ENCODE peak calls at places on chromosome 5, in eight cellular contexts. Z is fibroblast of lung, Q is K562, J is HepG2, W is A549, S is MM.1S, X is hepatocyte, T is H1. P is an unnamed sample.

GRCh38 chr5:87539839-87540238 is 127.1 kb upstream of the CCNH start:
- DNase-seq in Z (no peak), Q (no peak), J (no peak), W (no peak), S (no peak), X (no peak), T (no peak), P (no peak)

GRCh38 chr5:59711316-59711715 is 182.2 kb downstream of the PDE4D start:
- DNase-seq in Z (peak; percentile 28), Q (no peak), J (no peak), W (no peak), S (no peak), X (no peak), T (no peak), P (no peak)

GRCh38 chr5:20300110-20300509 is 312.1 kb upstream of the CDH18 start:
- DNase-seq in Z (no peak), Q (no peak), J (no peak), W (no peak), S (no peak), X (no peak), T (no peak), P (no peak)

GRCh38 chr5:36135994-36136393 is 15.7 kb downstream of the LMBRD2 start:
- DNase-seq in Z (no peak), Q (no peak), J (no peak), W (no peak), S (no peak), X (no peak), T (no peak), P (no peak)

GRCh38 chr5:59218424-59219045 is 635.7 kb downstream of the RAB3C start:
- DNase-seq in Z (peak; percentile 47), Q (no peak), J (peak; percentile 8), W (no peak), S (peak; percentile 14), X (no peak), T (no peak), P (no peak)

GRCh38 chr5:179257190-179257741 is 88.0 kb downstream of the ADAMTS2 start:
- DNase-seq in Z (no peak), Q (no peak), J (no peak), W (no peak), S (no peak), X (no peak), T (no peak), P (no peak)

GRCh38 chr5:63125862-63126261 is 547.2 kb downstream of the LRRC70 start:
- DNase-seq in Z (peak; percentile 59), Q (peak; percentile 18), J (peak; percentile 37), W (peak; percentile 24), S (peak; percentile 58), X (peak; percentile 42), T (no peak), P (no peak)

GRCh38 chr5:136364307-136364706 is 1.0 kb downstream of the TRPC7 start:
- DNase-seq in Z (no peak), Q (peak; percentile 9), J (no peak), W (peak; percentile 7), S (peak; percentile 12), X (no peak), T (no peak), P (no peak)

GRCh38 chr5:26662806-26663360 is 375.5 kb downstream of the CDH9 start:
- DNase-seq in Z (no peak), Q (no peak), J (no peak), W (no peak), S (no peak), X (no peak), T (no peak), P (no peak)

GRCh38 chr5:113789769-113790168 is 276.3 kb downstream of the YTHDC2 start:
- DNase-seq in Z (no peak), Q (no peak), J (no peak), W (no peak), S (no peak), X (no peak), T (no peak), P (no peak)

GRCh38 chr5:139930406-139930805 is 112.7 kb downstream of the NRG2 start:
- DNase-seq in Z (no peak), Q (no peak), J (no peak), W (no peak), S (no peak), X (no peak), T (peak; percentile 26), P (no peak)

GRCh38 chr5:157460921-157461792 is 1.1 kb downstream of the NIPAL4 start:
- DNase-seq in Z (no peak), Q (no peak), J (no peak), W (no peak), S (no peak), X (no peak), T (no peak), P (no peak)

GRCh38 chr5:160542281-160542680 is 120.6 kb downstream of the PTTG1 start:
- DNase-seq in Z (no peak), Q (no peak), J (no peak), W (no peak), S (no peak), X (no peak), T (no peak), P (no peak)

GRCh38 chr5:6066026-6066425 is 312.3 kb downstream of the MED10 start:
- DNase-seq in Z (no peak), Q (no peak), J (no peak), W (no peak), S (no peak), X (no peak), T (no peak), P (no peak)

GRCh38 chr5:125756456-125756855 is 666.8 kb upstream of the GRAMD2B start:
- DNase-seq in Z (peak; percentile 60), Q (no peak), J (no peak), W (no peak), S (no peak), X (no peak), T (no peak), P (no peak)

GRCh38 chr5:144368556-144368955 is 197.9 kb downstream of the KCTD16 start:
- DNase-seq in Z (peak; percentile 50), Q (no peak), J (no peak), W (no peak), S (no peak), X (no peak), T (no peak), P (no peak)

GRCh38 chr5:140883927-140884697 is 2.2 kb downstream of the PCDHA13 start:
- DNase-seq in Z (no peak), Q (no peak), J (no peak), W (no peak), S (no peak), X (no peak), T (no peak), P (no peak)

GRCh38 chr5:67089200-67089725 is 107.3 kb downstream of the CD180 start:
- DNase-seq in Z (peak; percentile 38), Q (no peak), J (no peak), W (no peak), S (no peak), X (no peak), T (no peak), P (no peak)

DNA sequence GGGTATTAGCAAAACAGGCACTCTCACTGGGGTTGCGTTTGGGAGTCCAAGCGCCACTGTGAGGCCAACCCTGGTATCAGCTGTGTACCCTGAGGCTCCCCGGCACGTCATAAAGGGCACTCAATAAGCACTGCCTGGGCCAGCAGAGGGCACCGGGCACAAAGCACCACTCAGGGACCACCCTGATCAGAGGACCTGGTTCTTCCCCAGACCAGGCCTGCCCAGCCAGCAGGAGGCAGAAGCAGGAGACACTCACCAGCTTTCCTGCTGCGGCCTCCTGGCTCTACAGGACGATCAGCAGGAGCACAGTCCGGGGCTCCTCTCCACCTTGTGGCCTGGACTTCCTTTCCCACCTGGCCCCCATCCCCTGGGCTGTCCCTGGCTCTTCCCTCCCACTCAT is 12.6 kb downstream of the MGAT1 start:
- DNase-seq in Z (no peak), Q (no peak), J (peak; percentile 48), W (peak; percentile 64), S (no peak), X (no peak), T (peak; percentile 67), P (peak; percentile 30)
- H3K4me1 ChIP-seq in Z (peaks cover 28% of the 10 kb centered on the region), Q (peaks cover 29% of the 10 kb centered on the region), J (peaks cover 10% of the 10 kb centered on the region), W (peaks cover 11% of the 10 kb centered on the region), S (no peaks in the 10 kb centered on the region), X (peaks cover 23% of the 10 kb centered on the region), T (peaks cover 17% of the 10 kb centered on the region), P (no peaks in the 10 kb centered on the region)

GRCh38 chr5:927172-928015 is 34.7 kb downstream of the TRIP13 start:
- DNase-seq in Z (no peak), Q (no peak), J (no peak), W (no peak), S (no peak), X (no peak), T (no peak), P (no peak)
- H3K4me3 ChIP-seq in Z (no peak overlapping the region), Q (no peak overlapping the region), J (no peak overlapping the region), W (no peak overlapping the region), S (no peak overlapping the region), X (no peak overlapping the region), T (no peak overlapping the region), P (no peak overlapping the region)

GRCh38 chr5:398475-399295 is 44.3 kb upstream of the EXOC3 start:
- DNase-seq in Z (no peak), Q (no peak), J (no peak), W (no peak), S (no peak), X (peak; percentile 5), T (peak; percentile 52), P (no peak)

GRCh38 chr5:399296-400281 is 43.4 kb upstream of the EXOC3 start:
- DNase-seq in Z (peak; percentile 94), Q (no peak), J (peak; percentile 61), W (peak; percentile 47), S (peak; percentile 24), X (peak; percentile 95), T (peak; percentile 82), P (no peak)

GRCh38 chr5:402615-403359 is 40.2 kb upstream of the EXOC3 start:
- DNase-seq in Z (no peak), Q (no peak), J (no peak), W (no peak), S (no peak), X (no peak), T (no peak), P (no peak)

GRCh38 chr5:401216-402034 is 41.6 kb upstream of the EXOC3 start:
- DNase-seq in Z (no peak), Q (no peak), J (no peak), W (no peak), S (no peak), X (no peak), T (no peak), P (no peak)

GRCh38 chr5:400282-401215 is 42.4 kb upstream of the EXOC3 start:
- DNase-seq in Z (peak; percentile 23), Q (no peak), J (no peak), W (no peak), S (no peak), X (no peak), T (peak; percentile 19), P (no peak)
- H3K4me2 ChIP-seq in Z (peak overlapping the region; percentile 69), Q (no peak overlapping the region), J (peak overlapping the region; percentile 57), W (peak overlapping the region; percentile 38), S (peak overlapping the region; percentile 40), X (peak overlapping the region; percentile 66), T (peak overlapping the region; percentile 53), P (no peak overlapping the region)

DNA sequence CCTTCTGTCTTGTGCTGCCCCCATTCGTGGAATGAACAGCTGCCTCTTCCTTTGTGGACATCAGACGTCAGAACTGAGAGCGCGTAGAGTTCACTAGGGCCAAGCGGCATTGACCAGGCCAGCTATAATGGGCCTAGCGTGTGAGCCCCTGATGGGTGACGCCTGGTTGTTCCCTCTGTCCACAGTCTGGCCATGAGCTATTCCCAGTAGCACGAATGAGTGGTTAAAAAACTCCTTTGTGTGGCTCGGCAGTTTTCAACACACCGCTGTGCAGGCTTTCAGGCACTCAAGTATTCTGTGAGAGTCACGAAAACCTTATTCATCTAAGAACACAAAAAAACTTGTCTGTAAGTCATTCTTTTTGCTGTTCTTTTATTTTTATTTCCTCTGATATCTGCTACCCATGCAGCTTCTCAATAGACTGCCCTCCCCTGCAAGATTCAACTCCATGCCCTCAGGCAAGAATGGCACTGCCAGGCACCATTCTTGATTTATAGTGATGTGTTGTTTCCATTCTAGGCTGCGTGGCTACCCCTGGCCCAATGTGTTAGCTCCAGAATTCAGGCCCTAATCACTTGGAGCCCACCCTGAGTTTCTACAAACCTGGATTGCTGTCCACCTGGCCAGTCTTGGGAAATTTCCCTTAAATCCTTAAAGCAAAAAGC is 52.5 kb downstream of the ANKDD1B start:
- DNase-seq in Z (no peak), Q (no peak), J (no peak), W (no peak), S (no peak), X (no peak), T (no peak), P (no peak)
- H3K4me1 ChIP-seq in Z (no peaks in the 10 kb centered on the region), Q (peaks cover under 1% of the 10 kb centered on the region), J (peaks cover 7% of the 10 kb centered on the region), W (peaks cover 3% of the 10 kb centered on the region), S (no peaks in the 10 kb centered on the region), X (peaks cover 2% of the 10 kb centered on the region), T (no peaks in the 10 kb centered on the region), P (no peaks in the 10 kb centered on the region)